ENCODE peak calls at places on chromosomes 2 and 18, in eight cellular contexts. A, N, W, D, G, H, F and X are unnamed samples.

GRCh38 chr2:96163768-96164429 is 18.7 kb upstream of the DUSP2 start:
- DNase-seq in G (no peak), N (peak), A (no peak), F (peak), H (no peak), W (peak), D (no peak), X (peak)

GRCh38 chr2:136373035-136373434 is 255.1 kb upstream of the CXCR4 start:
- DNase-seq in G (no peak), N (no peak), A (no peak), F (no peak), W (no peak), H (no peak), D (no peak), X (no peak)

GRCh38 chr2:231613054-231613654 is 20.5 kb downstream of the TEX44 start:
- DNase-seq in N (no peak), F (peak), A (no peak), H (peak), W (no peak), D (no peak), G (no peak), X (no peak)

GRCh38 chr18:902179-902718 is 2.4 kb upstream of the ADCYAP1 start:
- DNase-seq in N (no peak), H (no peak), F (no peak), D (no peak), W (no peak), G (peak), A (no peak), X (peak)

GRCh38 chr2:69973335-69973735 is 11.9 kb upstream of the ASPRV1 start:
- DNase-seq in D (no peak), A (no peak), N (no peak), G (no peak), F (peak), W (no peak), H (no peak), X (no peak)

GRCh38 chr2:128440666-128441340 is 122.1 kb upstream of the HS6ST1 start:
- DNase-seq in D (no peak), W (no peak), F (no peak), A (no peak), G (no peak), H (no peak), N (no peak), X (no peak)

GRCh38 chr2:177332992-177333388 is 59.6 kb upstream of the AGPS start:
- DNase-seq in D (no peak), H (no peak), F (no peak), N (no peak), W (no peak), A (no peak), G (no peak), X (no peak)

GRCh38 chr2:99066602-99067001 is 74.9 kb upstream of the C2orf15 start:
- DNase-seq in W (no peak), F (no peak), D (no peak), H (peak), A (no peak), N (peak), G (peak), X (peak)

GRCh38 chr2:209918251-209918650 is 84.2 kb upstream of the RPE start:
- DNase-seq in D (no peak), A (no peak), H (no peak), W (no peak), G (no peak), N (no peak), F (no peak), X (no peak)

GRCh38 chr2:166803314-166803986 is 84.8 kb upstream of the XIRP2 start:
- DNase-seq in H (no peak), A (no peak), N (no peak), F (no peak), D (no peak), G (no peak), W (no peak), X (peak)

GRCh38 chr18:11654736-11655604 is 34.1 kb upstream of the GNAL start:
- DNase-seq in D (peak), G (peak), F (no peak), A (peak), N (peak), W (peak), H (no peak), X (peak)

GRCh38 chr2:182642328-182642727 is 73.7 kb upstream of the DNAJC10 start:
- DNase-seq in D (no peak), F (peak), W (peak), G (peak), A (no peak), N (peak), H (peak), X (peak)

GRCh38 chr2:61158356-61158944 is 3.5 kb upstream of the C2orf74 start:
- DNase-seq in H (no peak), N (no peak), A (no peak), D (no peak), W (no peak), F (no peak), G (no peak), X (no peak)

GRCh38 chr2:115505331-115505730 is 1062.9 kb downstream of the DPP10 start:
- DNase-seq in D (no peak), H (no peak), N (no peak), G (no peak), A (no peak), W (no peak), F (no peak), X (peak)

GRCh38 chr2:236579746-236580315 is 10.2 kb downstream of the ACKR3 start:
- DNase-seq in G (no peak), N (no peak), W (no peak), F (no peak), A (no peak), D (no peak), H (peak), X (no peak)

GRCh38 chr18:12460874-12461273 is 53.1 kb downstream of the PRELID3A start:
- DNase-seq in G (no peak), A (no peak), N (no peak), W (no peak), H (no peak), D (no peak), F (no peak), X (peak)

GRCh38 chr2:183995632-183996031 is 602.7 kb upstream of the ZNF804A start:
- DNase-seq in F (no peak), N (no peak), A (no peak), W (no peak), H (peak), D (no peak), G (no peak), X (peak)

GRCh38 chr2:65473045-65473444 is 40.6 kb upstream of the SPRED2 start:
- DNase-seq in W (no peak), F (no peak), G (no peak), N (no peak), D (no peak), H (no peak), A (no peak), X (no peak)

GRCh38 chr2:169073972-169074751 is 4.8 kb downstream of the DHRS9 start:
- DNase-seq in A (no peak), D (no peak), W (no peak), G (no peak), N (no peak), F (no peak), H (no peak), X (peak)

GRCh38 chr2:647691-648231 is 29.4 kb downstream of the TMEM18 start:
- DNase-seq in H (no peak), G (no peak), N (no peak), D (no peak), W (no peak), F (peak), A (no peak), X (no peak)

GRCh38 chr2:10780491-10780820 is 32.1 kb downstream of the PDIA6 start:
- DNase-seq in F (no peak), A (no peak), N (no peak), H (no peak), G (no peak), W (no peak), D (no peak), X (no peak)

GRCh38 chr2:238652053-238652770 is 195.7 kb upstream of the TWIST2 start:
- DNase-seq in F (no peak), G (no peak), D (no peak), H (no peak), A (no peak), N (no peak), W (no peak), X (no peak)

GRCh38 chr2:26861610-26862224 is 13.8 kb downstream of the DPYSL5 start:
- DNase-seq in W (no peak), H (no peak), N (no peak), D (no peak), G (no peak), F (no peak), A (no peak), X (no peak)

GRCh38 chr2:23127465-23127864 is 257.5 kb upstream of the KLHL29 start:
- DNase-seq in W (no peak), D (no peak), G (no peak), N (no peak), H (no peak), A (no peak), F (peak), X (no peak)

GRCh38 chr2:100980046-100980445 is 22.0 kb upstream of the RPL31 start:
- DNase-seq in D (no peak), G (no peak), A (no peak), N (no peak), H (no peak), F (no peak), W (no peak), X (no peak)

GRCh38 chr2:120734930-120735611 is 597 bp upstream of the GLI2 start:
- DNase-seq in W (no peak), D (no peak), N (no peak), A (no peak), F (no peak), G (peak), H (no peak), X (peak)

GRCh38 chr18:62721837-62722795 is 6.8 kb downstream of the PHLPP1 start:
- DNase-seq in W (no peak), F (no peak), H (peak), A (no peak), D (no peak), N (no peak), G (no peak), X (no peak)

GRCh38 chr2:27086722-27087446 is at the start of gene KHK:
- DNase-seq in A (peak), H (no peak), G (peak), W (no peak), D (no peak), F (peak), N (no peak), X (peak)

GRCh38 chr2:43328157-43328556 is 101.8 kb upstream of the ZFP36L2 start:
- DNase-seq in G (no peak), A (no peak), F (no peak), W (no peak), H (no peak), D (no peak), N (no peak), X (no peak)

GRCh38 chr2:216665240-216665639 is 30.1 kb downstream of the IGFBP5 start:
- DNase-seq in N (no peak), D (no peak), H (no peak), W (no peak), F (no peak), G (peak), A (no peak), X (no peak)

GRCh38 chr2:240894836-240895558 is 959 bp downstream of the MAB21L4 start:
- DNase-seq in W (no peak), A (no peak), F (peak), N (no peak), G (no peak), D (no peak), H (no peak), X (no peak)

GRCh38 chr2:112680666-112681101 is 34.9 kb downstream of the SLC20A1 start:
- DNase-seq in D (no peak), N (no peak), H (no peak), F (no peak), A (no peak), W (no peak), G (no peak), X (no peak)

GRCh38 chr2:64987001-64987962 is 1.9 kb upstream of the SLC1A4 start:
- DNase-seq in F (no peak), A (no peak), N (no peak), D (no peak), G (no peak), W (no peak), H (no peak), X (peak)

GRCh38 chr2:33210626-33211025 is 263.9 kb downstream of the LTBP1 start:
- DNase-seq in A (no peak), G (peak), D (no peak), N (no peak), H (no peak), F (no peak), W (no peak), X (no peak)

GRCh38 chr2:120109186-120110061 is 96.5 kb downstream of the EPB41L5 start:
- DNase-seq in F (no peak), H (peak), A (no peak), W (no peak), D (no peak), N (no peak), G (no peak), X (peak)

GRCh38 chr2:173221937-173222594 is 132.6 kb upstream of the CDCA7 start:
- DNase-seq in W (no peak), G (no peak), D (no peak), N (no peak), A (no peak), F (no peak), H (no peak), X (no peak)

GRCh38 chr2:85779641-85780315 is 26.0 kb downstream of the ATOH8 start:
- DNase-seq in G (no peak), F (no peak), N (no peak), W (no peak), D (no peak), H (no peak), A (no peak), X (no peak)

GRCh38 chr18:39732918-39733317 is 2167.3 kb upstream of the CELF4 start:
- DNase-seq in D (no peak), W (no peak), N (no peak), G (no peak), A (no peak), F (no peak), H (no peak), X (no peak)

GRCh38 chr2:16318051-16318450 is 347.6 kb downstream of the CYRIA start:
- DNase-seq in N (no peak), D (no peak), G (no peak), A (no peak), F (no peak), W (no peak), H (no peak), X (no peak)

GRCh38 chr2:19185061-19185460 is 173.4 kb downstream of the OSR1 start:
- DNase-seq in H (no peak), N (no peak), A (no peak), F (no peak), W (no peak), G (no peak), D (no peak), X (no peak)